ENCODE peak calls at places on chromosome 7, in seven cellular contexts. W is hepatocyte; A is CD8-positive, alpha-beta T cell; D is neuronal stem cell; V is left ventricle myocardium inferior; N is K562; Y is GM12878. Q is an unnamed sample.
A peak's percentile ranks its signal among the peaks of the same experiment; 100 is the strongest.

GRCh38 chr7:73779517-73779916 is 9.4 kb upstream of the CLDN3 start:
- DNase-seq in W (no peak), V (no peak), N (no peak), D (no peak), A (no peak), Y (no peak), Q (no peak)

GRCh38 chr7:12851142-12851541 is 163.7 kb downstream of the ARL4A start:
- DNase-seq in N (no peak), D (no peak), V (no peak), A (no peak), Y (no peak), W (no peak), Q (no peak)

GRCh38 chr7:79064187-79064823 is 389.2 kb downstream of the MAGI2 start:
- DNase-seq in W (no peak), V (no peak), A (no peak), Y (no peak), N (no peak), D (no peak), Q (no peak)

GRCh38 chr7:64882341-64883112 is 20.5 kb upstream of the ZNF273 start:
- DNase-seq in Y (no peak), A (peak; percentile 23), V (peak; percentile 73), D (no peak), N (no peak), W (no peak), Q (no peak)

GRCh38 chr7:19984231-19984632 is 210.8 kb upstream of the TMEM196 start:
- DNase-seq in N (no peak), D (no peak), W (peak; percentile 14), Y (no peak), A (no peak), V (no peak), Q (no peak)

GRCh38 chr7:32298403-32299132 is 191.6 kb downstream of the LSM5 start:
- DNase-seq in Y (no peak), D (peak; percentile 35), N (no peak), W (peak; percentile 19), A (no peak), V (peak; percentile 46), Q (no peak)

GRCh38 chr7:30301751-30302150 is 17.4 kb downstream of the ZNRF2 start:
- DNase-seq in D (no peak), V (no peak), W (no peak), Y (no peak), N (no peak), A (no peak), Q (no peak)

GRCh38 chr7:36979810-36980248 is 255.5 kb upstream of the AOAH start:
- DNase-seq in V (no peak), W (peak; percentile 61), Y (no peak), A (no peak), N (no peak), D (no peak), Q (no peak)

GRCh38 chr7:55054758-55055157 is 35.9 kb downstream of the EGFR start:
- DNase-seq in D (no peak), V (no peak), Y (no peak), W (no peak), N (no peak), A (no peak), Q (no peak)
- H3K27ac ChIP-seq in D (no peak overlapping the region), V (no peak overlapping the region), Y (no peak overlapping the region), W (peak overlapping the region; percentile 77), N (no peak overlapping the region), A (no peak overlapping the region), Q (no peak overlapping the region)

GRCh38 chr7:45921381-45921698 is 268 bp upstream of the IGFBP3 start:
- DNase-seq in V (no peak), Y (no peak), W (no peak), A (no peak), N (no peak), D (peak; percentile 39), Q (no peak)
- H3K4me3 ChIP-seq in V (peak overlapping the region; percentile 75), Y (no peak overlapping the region), W (peak overlapping the region; percentile 47), A (peak overlapping the region; percentile 13), N (no peak overlapping the region), D (peak overlapping the region; percentile 65), Q (no peak overlapping the region)

GRCh38 chr7:155510975-155511595 is 35.3 kb downstream of the CNPY1 start:
- DNase-seq in A (no peak), V (no peak), D (no peak), W (no peak), N (no peak), Y (no peak), Q (no peak)
- H3K27me3 ChIP-seq in A (peaks cover 40% of the 10 kb centered on the region), V (peaks cover 100% of the 10 kb centered on the region), D (peaks cover 15% of the 10 kb centered on the region), W (peaks cover 95% of the 10 kb centered on the region), N (peaks cover 55% of the 10 kb centered on the region), Y (peaks cover 1% of the 10 kb centered on the region), Q (peaks cover 19% of the 10 kb centered on the region)

GRCh38 chr7:156639426-156640256 is 933 bp upstream of the RNF32 start:
- DNase-seq in D (no peak), V (no peak), W (no peak), A (no peak), N (peak; percentile 65), Y (no peak), Q (no peak)
- H3K27ac ChIP-seq in D (no peak overlapping the region), V (peak overlapping the region; percentile 71), W (peak overlapping the region; percentile 76), A (peak overlapping the region; percentile 75), N (peak overlapping the region; percentile 92), Y (peak overlapping the region; percentile 73), Q (no peak overlapping the region)

GRCh38 chr7:22251906-22252495 is 105.0 kb downstream of the RAPGEF5 start:
- DNase-seq in N (no peak), D (no peak), Y (no peak), A (no peak), V (no peak), W (no peak), Q (no peak)

GRCh38 chr7:22255834-22256233 is 101.1 kb downstream of the RAPGEF5 start:
- DNase-seq in D (no peak), V (no peak), A (no peak), W (peak; percentile 46), N (no peak), Y (no peak), Q (no peak)

GRCh38 chr7:22255342-22255741 is 101.6 kb downstream of the RAPGEF5 start:
- DNase-seq in D (no peak), Y (no peak), N (no peak), V (no peak), W (no peak), A (no peak), Q (no peak)

GRCh38 chr7:22252886-22253536 is 103.9 kb downstream of the RAPGEF5 start:
- DNase-seq in W (no peak), Y (no peak), D (no peak), N (no peak), A (no peak), V (no peak), Q (no peak)

DNA sequence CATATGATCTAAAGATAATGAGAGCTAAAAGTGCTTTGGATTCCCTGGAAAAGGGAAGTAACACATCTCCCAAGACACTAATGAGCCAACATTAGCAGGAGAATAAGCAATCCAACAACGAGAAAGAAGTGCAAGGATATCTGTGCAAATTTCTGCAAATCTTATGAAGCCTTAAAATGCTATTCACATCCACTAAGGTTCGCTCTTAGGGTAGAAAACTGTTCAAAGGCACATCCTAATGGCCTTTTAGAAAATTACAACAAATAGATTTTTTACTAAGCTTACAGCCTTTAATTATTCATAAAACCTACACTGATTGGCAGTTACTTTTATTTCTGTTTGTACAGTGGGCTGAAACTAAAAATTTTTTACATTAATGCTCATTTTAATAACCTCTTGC is 100.3 kb downstream of the RAPGEF5 start:
- DNase-seq in W (no peak), Y (no peak), V (no peak), N (no peak), D (no peak), A (no peak), Q (no peak)
- H3K4me3 ChIP-seq in W (no peak overlapping the region), Y (no peak overlapping the region), V (no peak overlapping the region), N (no peak overlapping the region), D (no peak overlapping the region), A (no peak overlapping the region), Q (no peak overlapping the region)

DNA sequence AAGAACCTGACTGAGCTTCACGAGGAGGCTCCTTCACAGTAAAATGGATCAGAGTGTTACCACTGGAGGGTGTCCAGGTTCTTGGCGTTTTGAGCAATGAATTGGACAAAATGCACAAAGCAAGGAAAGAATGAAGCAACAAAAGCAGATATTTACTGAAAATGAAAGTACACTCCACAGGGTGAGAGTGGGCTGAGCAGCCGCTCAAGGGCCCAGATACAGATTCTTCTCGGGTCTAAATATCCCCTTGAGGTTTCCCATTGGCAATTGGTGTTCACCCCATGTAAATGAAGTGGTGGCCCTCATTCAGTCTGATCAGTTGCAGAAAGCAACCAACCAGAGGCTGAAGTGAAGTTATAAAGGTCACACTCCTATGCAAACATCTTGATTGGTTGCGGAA is 214.7 kb upstream of the SH2B2 start:
- DNase-seq in W (no peak), N (no peak), V (no peak), Y (no peak), A (no peak), D (no peak), Q (no peak)
- H3K27me3 ChIP-seq in W (no peaks in the 10 kb centered on the region), N (no peaks in the 10 kb centered on the region), V (no peaks in the 10 kb centered on the region), Y (no peaks in the 10 kb centered on the region), A (no peaks in the 10 kb centered on the region), D (no peaks in the 10 kb centered on the region), Q (no peaks in the 10 kb centered on the region)

GRCh38 chr7:97006146-97006950 is 995 bp downstream of the DLX6 start:
- DNase-seq in D (peak; percentile 65), N (no peak), V (no peak), Y (no peak), A (peak; percentile 27), W (peak; percentile 59), Q (no peak)

GRCh38 chr7:97008275-97008917 is 3.0 kb downstream of the DLX6 start:
- DNase-seq in D (no peak), W (no peak), A (no peak), Y (no peak), V (no peak), N (no peak), Q (no peak)

GRCh38 chr7:97005764-97006145 is 402 bp downstream of the DLX6 start:
- DNase-seq in A (no peak), V (no peak), W (no peak), D (no peak), N (no peak), Y (no peak), Q (peak; percentile 50)

GRCh38 chr7:97004931-97005763 is at the start of gene DLX6:
- DNase-seq in N (no peak), A (no peak), V (no peak), W (peak; percentile 87), D (peak; percentile 81), Y (no peak), Q (no peak)

GRCh38 chr7:97006951-97007861 is 1.9 kb downstream of the DLX6 start:
- DNase-seq in V (no peak), D (peak; percentile 49), A (no peak), Y (no peak), W (no peak), N (no peak), Q (no peak)
- H3K27ac ChIP-seq in V (no peak overlapping the region), D (no peak overlapping the region), A (no peak overlapping the region), Y (no peak overlapping the region), W (peak overlapping the region; percentile 87), N (no peak overlapping the region), Q (no peak overlapping the region)

Q was measured in naive thymus-derived CD4-positive, alpha-beta T cell.